ENCODE peak calls at places on chromosome 4, in four cellular contexts. K is GM06990; B is endodermal cell; U is CD4-positive, alpha-beta memory T cell. P is an unnamed sample.

GRCh38 chr4:157818946-157819692 is 353.7 kb downstream of the GASK1B start:
- DNase-seq in K (no peak), U (no peak), B (no peak), P (no peak)

GRCh38 chr4:95124906-95125504 is 367.2 kb downstream of the BMPR1B start:
- DNase-seq in B (peak), K (no peak), U (no peak), P (peak)

GRCh38 chr4:151025759-151026158 is 10.7 kb upstream of the LRBA start:
- DNase-seq in K (no peak), B (peak), U (no peak), P (no peak)

GRCh38 chr4:32864713-32865351 is 2144.7 kb downstream of the PCDH7 start:
- DNase-seq in U (no peak), K (no peak), B (no peak), P (no peak)

GRCh38 chr4:112704991-112705845 is 68.3 kb downstream of the LARP7 start:
- DNase-seq in B (peak), K (peak), U (no peak), P (no peak)

GRCh38 chr4:71186566-71187398 is 152.0 kb upstream of the SLC4A4 start:
- DNase-seq in B (peak), U (peak), K (peak), P (no peak)

GRCh38 chr4:182213024-182213423 is 30.2 kb upstream of the TENM3 start:
- DNase-seq in U (no peak), K (no peak), B (no peak), P (no peak)

GRCh38 chr4:12359420-12359819 is 930.7 kb upstream of the HS3ST1 start:
- DNase-seq in B (no peak), U (no peak), K (no peak), P (no peak)

GRCh38 chr4:133151681-133152329 is 2.7 kb downstream of the PCDH10 start:
- DNase-seq in K (no peak), B (peak), U (no peak), P (no peak)

GRCh38 chr4:153181293-153182080 is 22.8 kb upstream of the TRIM2 start:
- DNase-seq in K (no peak), B (no peak), U (no peak), P (no peak)

GRCh38 chr4:75612306-75612705 is 18.0 kb downstream of the CDKL2 start:
- DNase-seq in B (no peak), K (no peak), U (no peak), P (no peak)

GRCh38 chr4:62161446-62161845 is 961.3 kb downstream of the ADGRL3 start:
- DNase-seq in U (no peak), K (no peak), B (no peak), P (no peak)

GRCh38 chr4:170652571-170652970 is 562.8 kb upstream of the AADAT start:
- DNase-seq in U (no peak), B (no peak), K (no peak), P (no peak)

GRCh38 chr4:92232566-92232965 is 71.2 kb upstream of the GRID2 start:
- DNase-seq in K (no peak), U (no peak), B (no peak), P (no peak)

GRCh38 chr4:182351485-182351884 is 108.3 kb downstream of the TENM3 start:
- DNase-seq in B (peak), U (no peak), K (no peak), P (no peak)

GRCh38 chr4:127622923-127623754 is 9.6 kb upstream of the INTU start:
- DNase-seq in U (no peak), K (peak), B (peak), P (no peak)

GRCh38 chr4:120043828-120044227 is 22.8 kb downstream of the MAD2L1 start:
- DNase-seq in B (no peak), K (no peak), U (no peak), P (no peak)

GRCh38 chr4:43357252-43357974 is 464.9 kb downstream of the GRXCR1 start:
- DNase-seq in U (no peak), B (no peak), K (no peak), P (no peak)

GRCh38 chr4:35541146-35541887 is 703.0 kb downstream of the ARAP2 start:
- DNase-seq in U (no peak), B (peak), K (no peak), P (no peak)

GRCh38 chr4:84498203-84499026 is 677 bp downstream of the NKX6-1 start:
- DNase-seq in K (no peak), U (no peak), B (peak), P (no peak)

GRCh38 chr4:145954924-145955339 is 16.3 kb upstream of the ZNF827 start:
- DNase-seq in U (no peak), K (no peak), B (no peak), P (no peak)

GRCh38 chr4:76956961-76957738 is 7.6 kb downstream of the SEPTIN11 start:
- DNase-seq in K (no peak), U (no peak), B (no peak), P (no peak)

GRCh38 chr4:38308728-38309315 is 348.6 kb downstream of the PTTG2 start:
- DNase-seq in B (no peak), K (no peak), U (no peak), P (no peak)

GRCh38 chr4:113837397-113837796 is 75.9 kb upstream of the CAMK2D start:
- DNase-seq in U (no peak), B (no peak), K (peak), P (peak)

GRCh38 chr4:168695288-168695687 is 198.4 kb downstream of the PALLD start:
- DNase-seq in U (no peak), K (no peak), B (no peak), P (no peak)

GRCh38 chr4:5474756-5475155 is 233.6 kb downstream of the EVC2 start:
- DNase-seq in K (no peak), U (no peak), B (peak), P (no peak)

DNA sequence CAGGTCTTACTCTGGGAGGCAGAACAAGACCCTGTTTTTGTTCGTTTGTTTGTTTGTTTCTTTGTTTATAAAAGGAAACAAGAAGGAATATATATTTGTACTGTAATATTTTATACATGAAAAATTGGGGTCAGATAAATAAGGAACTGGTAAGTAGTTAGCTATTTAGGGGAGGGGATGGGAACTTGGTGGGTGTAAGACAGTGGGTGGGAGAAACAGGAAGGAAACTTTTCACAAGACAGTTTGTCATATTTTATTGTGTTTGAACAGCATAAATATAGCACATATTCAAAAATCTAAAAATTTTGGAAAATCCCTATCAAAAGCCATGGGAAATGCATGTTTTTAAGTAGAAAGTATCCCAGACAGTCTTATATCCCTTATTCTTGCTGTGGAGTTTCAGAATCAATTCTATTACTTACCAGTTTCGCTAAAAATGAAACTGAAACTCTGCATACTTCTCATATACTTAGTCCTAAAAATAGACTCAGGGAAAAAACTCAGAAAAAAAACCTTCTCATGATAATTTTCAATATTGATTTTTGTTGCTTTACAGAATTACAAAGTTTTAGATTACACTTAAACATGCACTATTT is 22.3 kb upstream of the RASGEF1B start:
- DNase-seq in K (no peak), B (no peak), U (no peak), P (peak)
- H3K4me3 ChIP-seq in K (no peak), B (no peak), U (no peak), P (no peak)

DNA sequence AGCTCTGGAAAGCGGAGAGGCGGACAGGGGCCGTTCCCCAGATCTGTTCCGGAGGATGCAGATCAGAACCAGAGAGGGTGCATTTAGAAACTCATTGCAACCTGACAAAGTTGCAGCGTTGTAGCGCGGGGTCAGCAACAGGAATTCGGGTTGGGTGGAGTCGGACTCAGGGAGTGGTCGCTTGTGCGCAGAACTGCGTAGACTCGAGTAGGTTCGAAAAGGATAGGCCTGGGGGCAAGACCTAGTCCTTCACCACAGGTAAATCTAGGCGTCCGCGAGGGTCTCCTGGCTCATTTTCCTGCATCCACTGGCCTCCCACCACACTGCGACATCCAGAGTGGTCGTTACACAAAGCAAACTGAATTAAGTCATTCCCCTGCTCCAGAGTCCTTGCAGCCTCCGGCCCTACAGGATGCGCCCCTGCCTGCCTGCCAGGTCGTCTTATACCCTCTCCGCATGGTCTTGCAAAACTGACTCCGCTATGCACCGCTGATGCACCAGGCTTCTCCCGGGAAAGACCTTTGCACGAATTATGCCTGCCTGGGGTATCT is 4.7 kb upstream of the ZNF518B start:
- DNase-seq in B (peak), K (no peak), U (no peak), P (no peak)
- H3K4me3 ChIP-seq in B (peak), K (no peak), U (no peak), P (no peak)

GRCh38 chr4:65311120-65311519 is 359.2 kb downstream of the EPHA5 start:
- DNase-seq in K (no peak), U (no peak), B (no peak), P (no peak)

GRCh38 chr4:65310586-65310985 is 359.7 kb downstream of the EPHA5 start:
- DNase-seq in B (no peak), U (no peak), K (no peak), P (no peak)

DNA sequence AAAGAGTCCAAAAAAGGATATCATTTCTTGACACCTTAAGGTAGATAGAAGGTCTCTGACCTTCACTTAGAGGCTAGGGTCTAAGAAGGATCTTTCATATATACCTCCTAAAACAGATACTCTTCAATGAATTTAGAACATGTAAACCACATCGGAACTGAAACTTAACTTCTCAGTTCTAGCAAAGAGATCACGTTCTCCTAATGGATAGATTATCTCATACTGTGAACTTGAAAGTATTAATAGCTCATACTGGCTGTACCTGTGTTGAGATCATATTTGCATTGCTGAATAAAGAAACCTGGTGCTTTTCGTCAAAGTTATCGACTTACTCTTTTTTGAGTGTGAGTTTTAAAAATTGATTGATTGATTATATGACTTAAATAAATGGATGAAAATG is 353.8 kb downstream of the EPHA5 start:
- DNase-seq in K (no peak), B (no peak), U (no peak), P (no peak)
- H3K4me3 ChIP-seq in K (no peak), B (no peak), U (no peak), P (no peak)

GRCh38 chr4:48654015-48654664 is 125.9 kb downstream of the FRYL start:
- DNase-seq in U (no peak), K (no peak), B (no peak), P (no peak)
- H3K4me3 ChIP-seq in U (no peak), K (no peak), B (no peak), P (no peak)

DNA sequence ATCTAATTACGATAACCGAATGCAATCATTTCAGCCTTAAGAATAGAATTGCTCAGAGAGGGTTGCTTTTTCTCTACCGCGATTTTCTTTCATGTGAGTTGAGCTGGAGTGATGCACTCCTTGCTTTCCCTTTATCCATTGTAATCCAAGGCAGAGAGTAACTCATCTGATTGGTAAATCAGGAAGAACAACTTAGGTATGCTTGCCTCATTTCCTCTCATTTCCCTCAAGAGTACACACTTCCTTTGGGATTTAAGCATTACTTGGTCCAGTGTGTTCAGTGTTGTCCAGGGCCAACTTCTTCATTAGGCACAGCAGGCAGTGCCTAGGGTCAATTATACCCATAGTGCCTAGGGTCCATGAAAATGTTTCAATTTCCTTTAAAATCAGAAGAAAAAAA is 15.7 kb upstream of the N4BP2 start:
- DNase-seq in B (no peak), K (no peak), U (no peak), P (no peak)
- H3K4me3 ChIP-seq in B (no peak), K (no peak), U (no peak), P (no peak)

DNA sequence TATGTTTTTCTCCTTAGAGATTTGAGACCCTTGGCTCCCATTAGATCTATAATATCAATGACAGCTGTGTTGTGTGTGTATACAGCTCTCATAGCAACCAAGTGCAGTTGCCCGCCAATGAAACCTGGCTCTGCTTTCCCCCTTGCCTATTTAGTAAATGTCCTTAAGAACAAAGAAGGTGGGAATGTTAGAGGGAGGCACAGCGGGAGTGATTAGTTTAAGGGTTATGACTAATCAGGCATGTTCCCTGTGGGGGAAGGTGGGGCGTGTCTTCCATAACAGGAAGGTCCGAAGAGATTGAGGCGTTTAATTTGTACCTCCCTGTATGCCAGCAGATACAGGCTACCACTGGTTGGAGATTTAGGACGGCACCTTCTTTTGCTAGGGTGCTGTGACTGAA is 100.5 kb upstream of the TBC1D9 start:
- DNase-seq in K (no peak), B (peak), U (no peak), P (no peak)
- H3K4me3 ChIP-seq in K (no peak), B (no peak), U (no peak), P (no peak)

GRCh38 chr4:155954939-155955338 is 1.3 kb upstream of the CTSO start:
- DNase-seq in U (no peak), K (no peak), B (no peak), P (no peak)

GRCh38 chr4:155952546-155952945 is 1.1 kb downstream of the CTSO start:
- DNase-seq in K (no peak), U (no peak), B (no peak), P (no peak)

GRCh38 chr4:155950461-155950860 is 3.2 kb downstream of the CTSO start:
- DNase-seq in U (no peak), K (no peak), B (no peak), P (no peak)

GRCh38 chr4:155953151-155954117 is at the start of gene CTSO:
- DNase-seq in U (peak), B (peak), K (peak), P (peak)

DNA sequence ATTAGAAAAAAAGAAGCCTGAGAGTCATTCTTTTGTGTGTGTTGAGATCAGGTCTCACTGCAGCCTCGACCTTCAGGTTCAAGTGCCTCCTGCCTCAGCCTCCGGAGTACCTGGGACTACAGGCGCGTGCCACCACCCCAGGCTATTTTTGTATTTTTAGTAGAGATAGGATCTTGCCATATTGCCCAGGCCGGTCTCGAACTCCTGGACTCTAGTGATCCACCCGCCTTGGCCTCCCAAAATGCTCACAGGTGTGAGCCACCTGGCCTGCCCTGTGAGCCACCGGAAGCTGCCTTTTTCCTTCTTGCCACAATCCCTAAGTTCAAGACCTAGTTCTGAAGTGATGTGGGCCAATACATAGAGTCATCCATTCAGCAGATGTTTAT is 445 bp upstream of the CTSO start:
- DNase-seq in B (no peak), K (no peak), U (no peak), P (no peak)
- H3K4me3 ChIP-seq in B (peak), K (peak), U (peak), P (peak)

DNA sequence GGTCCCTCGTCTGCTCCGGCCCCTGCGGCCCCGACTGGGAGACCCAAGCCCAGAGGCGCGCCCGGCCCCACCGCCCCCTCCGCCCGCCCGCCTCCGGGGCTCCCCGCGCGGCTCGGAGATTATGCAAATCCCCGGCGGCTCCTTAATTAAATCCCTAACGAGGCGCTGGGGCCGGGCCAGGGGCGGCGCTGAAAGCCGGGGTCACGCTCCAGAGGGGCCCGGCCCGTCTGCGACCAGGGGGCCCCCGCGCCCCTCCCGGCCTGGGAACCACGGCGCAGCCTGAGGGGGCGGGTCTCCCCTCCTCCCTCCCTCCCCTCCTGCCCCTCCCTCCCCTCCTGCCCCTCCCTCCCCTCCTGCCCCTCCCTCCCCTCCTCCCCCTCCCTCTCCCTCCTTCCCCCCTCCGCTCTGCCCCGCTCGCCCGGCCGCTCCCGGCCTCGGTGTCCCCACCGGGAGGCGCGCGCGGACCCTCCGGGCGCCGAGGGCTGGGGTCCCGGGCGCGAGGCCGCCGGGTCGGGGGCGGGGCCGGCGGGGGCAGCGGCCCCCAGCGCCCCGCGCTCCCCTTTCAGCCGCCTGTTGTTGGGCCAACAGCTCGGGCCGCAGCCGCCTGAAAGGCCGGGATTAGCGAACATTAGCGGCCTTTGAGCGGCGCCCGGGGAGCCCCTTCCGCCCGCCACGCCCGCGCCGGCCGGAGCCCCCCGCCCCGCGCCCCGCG is 25.9 kb upstream of the FGFR3 start:
- DNase-seq in K (no peak), U (no peak), B (peak), P (no peak)
- H3K4me3 ChIP-seq in K (peak), U (no peak), B (no peak), P (no peak)

GRCh38 chr4:79780129-79780528 is 292.9 kb downstream of the ANTXR2 start:
- DNase-seq in B (no peak), K (no peak), U (no peak), P (no peak)
- H3K4me3 ChIP-seq in B (no peak), K (no peak), U (no peak), P (no peak)

DNA sequence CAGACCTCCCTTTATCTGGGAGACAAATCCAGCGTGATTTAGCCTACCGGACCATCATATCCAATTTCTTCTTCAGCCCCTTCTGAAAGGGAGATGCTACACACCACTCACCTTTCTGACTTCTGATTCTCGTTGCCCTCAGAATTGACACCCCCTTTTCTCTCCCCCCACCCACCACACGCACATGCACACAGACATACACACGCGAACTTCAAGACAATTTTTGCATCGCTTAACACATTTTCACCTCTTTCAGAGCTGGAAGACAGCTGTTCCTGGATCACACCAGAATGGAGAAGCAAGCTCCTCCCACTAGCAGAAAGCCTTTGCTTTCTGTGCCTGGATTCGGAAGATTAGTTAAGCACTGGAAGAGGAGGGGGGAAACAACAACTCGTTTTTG is 1.0 kb upstream of the SNCA start:
- DNase-seq in K (no peak), B (peak), U (no peak), P (no peak)
- H3K4me3 ChIP-seq in K (no peak), B (peak), U (no peak), P (no peak)